ENCODE peak calls at places on chromosomes 16 and 17, in ten cellular contexts. D, Q, N, S, V, I, J, H, Y and M are unnamed samples.

GRCh38 chr17:30095507-30096244 is 20.9 kb upstream of the NSRP1 start:
- DNase-seq in Q (peak; percentile 43), J (no peak), S (peak; percentile 64), H (no peak), Y (no peak), N (no peak), D (peak; percentile 72), V (peak; percentile 41), I (peak; percentile 75), M (peak; percentile 73)

GRCh38 chr17:41484920-41485904 is 4.3 kb upstream of the KRT35 start:
- DNase-seq in I (no peak), Y (no peak), D (no peak), J (no peak), Q (no peak), H (no peak), N (no peak), S (no peak), V (no peak), M (no peak)

GRCh38 chr16:86925067-86925791 is 346.9 kb downstream of the FOXL1 start:
- DNase-seq in S (no peak), V (no peak), N (no peak), H (no peak), Y (no peak), I (no peak), J (no peak), D (peak; percentile 95), Q (no peak), M (no peak)

GRCh38 chr17:10149573-10150399 is 48.6 kb downstream of the GAS7 start:
- DNase-seq in S (peak; percentile 60), J (no peak), N (peak; percentile 42), H (no peak), Y (no peak), D (peak; percentile 94), Q (no peak), I (peak; percentile 69), V (no peak), M (peak; percentile 59)

GRCh38 chr17:79812206-79812968 is 15.5 kb upstream of the CBX8 start:
- DNase-seq in Q (no peak), D (no peak), S (no peak), Y (no peak), N (no peak), V (no peak), H (peak; percentile 63), J (no peak), I (no peak), M (no peak)

GRCh38 chr17:58382108-58382884 is 30.3 kb upstream of the SUPT4H1 start:
- DNase-seq in D (no peak), Y (no peak), Q (peak; percentile 78), J (no peak), I (no peak), N (no peak), V (no peak), S (peak; percentile 67), H (no peak), M (no peak)

GRCh38 chr17:29004081-29004692 is 1.6 kb downstream of the SEZ6 start:
- DNase-seq in I (peak; percentile 17), Q (no peak), H (no peak), N (no peak), Y (no peak), S (no peak), V (no peak), D (peak; percentile 26), J (no peak), M (no peak)

GRCh38 chr17:33385713-33386112 is 92.6 kb upstream of the ASIC2 start:
- DNase-seq in Y (peak; percentile 26), Q (no peak), S (no peak), D (no peak), V (no peak), J (no peak), I (no peak), N (no peak), H (no peak), M (no peak)

GRCh38 chr16:50940275-50940854 is 198.5 kb downstream of the CYLD start:
- DNase-seq in N (no peak), D (no peak), J (no peak), V (no peak), S (no peak), H (no peak), Y (no peak), Q (no peak), I (no peak), M (no peak)

GRCh38 chr16:87854907-87855683 is 14.2 kb downstream of the SLC7A5 start:
- DNase-seq in Q (no peak), V (no peak), N (no peak), S (peak; percentile 65), H (peak; percentile 61), D (no peak), J (no peak), Y (no peak), I (no peak), M (no peak)

GRCh38 chr16:59783191-59783590 is 1049.1 kb upstream of the GOT2 start:
- DNase-seq in Q (no peak), V (no peak), Y (no peak), D (no peak), N (no peak), S (no peak), H (no peak), I (peak; percentile 2), J (no peak), M (peak; percentile 10)

GRCh38 chr16:86524029-86524428 is 13.7 kb downstream of the FOXF1 start:
- DNase-seq in Q (no peak), N (no peak), D (no peak), H (peak; percentile 19), J (no peak), S (no peak), V (no peak), Y (no peak), I (no peak), M (no peak)

GRCh38 chr16:57739756-57740422 is 4.3 kb downstream of the KATNB1 start:
- DNase-seq in Q (no peak), J (no peak), S (no peak), D (no peak), V (no peak), H (peak; percentile 45), I (no peak), Y (no peak), N (no peak), M (no peak)

GRCh38 chr17:78238823-78239488 is 7.5 kb downstream of the TMEM235 start:
- DNase-seq in I (no peak), J (no peak), S (no peak), H (no peak), D (no peak), Q (no peak), N (no peak), Y (no peak), V (peak; percentile 43), M (no peak)

GRCh38 chr17:231966-232807 is 50.7 kb upstream of the DOC2B start:
- DNase-seq in Q (no peak), I (no peak), V (no peak), H (peak; percentile 19), S (no peak), D (no peak), Y (no peak), J (peak; percentile 51), N (no peak), M (no peak)

GRCh38 chr16:17277981-17278381 is 192.8 kb downstream of the XYLT1 start:
- DNase-seq in N (no peak), J (no peak), Y (no peak), I (no peak), Q (no peak), H (peak; percentile 67), S (peak; percentile 59), V (peak; percentile 67), D (no peak), M (no peak)

GRCh38 chr17:2869604-2870003 is 73.4 kb downstream of the RAP1GAP2 start:
- DNase-seq in V (peak; percentile 46), N (no peak), I (no peak), H (no peak), Q (no peak), Y (no peak), J (no peak), S (no peak), D (no peak), M (no peak)

GRCh38 chr16:10297341-10298006 is 88.4 kb upstream of the ATF7IP2 start:
- DNase-seq in I (no peak), H (no peak), S (no peak), N (no peak), Q (peak; percentile 85), V (no peak), J (no peak), Y (no peak), D (no peak), M (no peak)

GRCh38 chr17:28575126-28575795 is 1.4 kb downstream of the ALDOC start:
- DNase-seq in Q (no peak), S (peak; percentile 65), V (no peak), Y (no peak), N (no peak), J (peak; percentile 92), D (no peak), H (peak; percentile 90), I (no peak), M (no peak)

GRCh38 chr17:28684963-28685362 is 23.0 kb downstream of the SUPT6H start:
- DNase-seq in N (no peak), H (no peak), J (no peak), Y (peak; percentile 24), I (peak; percentile 44), V (no peak), S (no peak), D (peak; percentile 72), Q (no peak), M (no peak)

GRCh38 chr17:64920026-64920418 is 744 bp upstream of the LRRC37A3 start:
- DNase-seq in V (no peak), H (no peak), S (no peak), N (peak; percentile 45), I (no peak), Y (no peak), Q (no peak), D (peak; percentile 26), J (no peak), M (peak; percentile 9)

GRCh38 chr16:30903596-30903995 is 7.2 kb downstream of the CTF1 start:
- DNase-seq in V (no peak), N (no peak), D (peak; percentile 10), J (no peak), Y (no peak), I (peak; percentile 48), S (peak; percentile 71), Q (no peak), H (peak; percentile 61), M (no peak)